ENCODE peak calls at places on chromosome 21, in ten cellular contexts. One of them, this sample, is unnamed.
A peak's percentile ranks its signal among the peaks of the same experiment; 100 is the strongest.

GRCh38 chr21:15421521-15421920 is 308.3 kb upstream of the USP25 start:
- DNase-seq in stimulated activated CD4-positive, alpha-beta T cell treated with anti-CD3 and anti-CD28 coated beads, Interleukin-4, amount 100 ng/mL, for 24 hours: no peak
- DNase-seq in stromal cell of bone marrow: no peak
- DNase-seq in LoVo: no peak
- DNase-seq in amygdala: no peak
- DNase-seq in activated CD4-positive, alpha-beta T cell treated with anti-CD3 and anti-CD28 coated beads, Interleukin-2, amount 50 U/mL, for 1 hour: no peak
- DNase-seq in NCI-H1105: no peak
- DNase-seq in NCI-H1092: no peak
- DNase-seq in HS-5: no peak
- DNase-seq in progenitor cell of endocrine pancreas: no peak
- DNase-seq in this sample: no peak

GRCh38 chr21:36471254-36471723 is 8.6 kb downstream of the CLDN14 start:
- DNase-seq in NCI-H1092: no peak
- DNase-seq in LoVo: peak; percentile 19
- DNase-seq in amygdala: no peak
- DNase-seq in HS-5: no peak
- DNase-seq in activated CD4-positive, alpha-beta T cell treated with anti-CD3 and anti-CD28 coated beads, Interleukin-2, amount 50 U/mL, for 1 hour: no peak
- DNase-seq in NCI-H1105: no peak
- DNase-seq in stimulated activated CD4-positive, alpha-beta T cell treated with anti-CD3 and anti-CD28 coated beads, Interleukin-4, amount 100 ng/mL, for 24 hours: no peak
- DNase-seq in progenitor cell of endocrine pancreas: no peak
- DNase-seq in stromal cell of bone marrow: peak; percentile 46
- DNase-seq in this sample: no peak

GRCh38 chr21:36155603-36156338 is 853 bp upstream of the DOP1B start:
- DNase-seq in HS-5: no peak
- DNase-seq in amygdala: no peak
- DNase-seq in stromal cell of bone marrow: no peak
- DNase-seq in NCI-H1092: no peak
- DNase-seq in LoVo: peak; percentile 51
- DNase-seq in NCI-H1105: peak; percentile 16
- DNase-seq in progenitor cell of endocrine pancreas: peak; percentile 23
- DNase-seq in activated CD4-positive, alpha-beta T cell treated with anti-CD3 and anti-CD28 coated beads, Interleukin-2, amount 50 U/mL, for 1 hour: no peak
- DNase-seq in stimulated activated CD4-positive, alpha-beta T cell treated with anti-CD3 and anti-CD28 coated beads, Interleukin-4, amount 100 ng/mL, for 24 hours: no peak
- DNase-seq in this sample: no peak

GRCh38 chr21:40169971-40170370 is 302.7 kb downstream of the PCP4 start:
- DNase-seq in NCI-H1092: no peak
- DNase-seq in stimulated activated CD4-positive, alpha-beta T cell treated with anti-CD3 and anti-CD28 coated beads, Interleukin-4, amount 100 ng/mL, for 24 hours: no peak
- DNase-seq in LoVo: no peak
- DNase-seq in stromal cell of bone marrow: no peak
- DNase-seq in HS-5: no peak
- DNase-seq in NCI-H1105: no peak
- DNase-seq in amygdala: no peak
- DNase-seq in activated CD4-positive, alpha-beta T cell treated with anti-CD3 and anti-CD28 coated beads, Interleukin-2, amount 50 U/mL, for 1 hour: no peak
- DNase-seq in progenitor cell of endocrine pancreas: no peak
- DNase-seq in this sample: no peak

GRCh38 chr21:25916226-25916625 is 181.5 kb downstream of the GABPA start:
- DNase-seq in progenitor cell of endocrine pancreas: no peak
- DNase-seq in amygdala: no peak
- DNase-seq in NCI-H1105: no peak
- DNase-seq in HS-5: no peak
- DNase-seq in NCI-H1092: no peak
- DNase-seq in stimulated activated CD4-positive, alpha-beta T cell treated with anti-CD3 and anti-CD28 coated beads, Interleukin-4, amount 100 ng/mL, for 24 hours: no peak
- DNase-seq in stromal cell of bone marrow: no peak
- DNase-seq in LoVo: no peak
- DNase-seq in activated CD4-positive, alpha-beta T cell treated with anti-CD3 and anti-CD28 coated beads, Interleukin-2, amount 50 U/mL, for 1 hour: no peak
- DNase-seq in this sample: no peak

GRCh38 chr21:15210235-15210678 is 145.5 kb upstream of the NRIP1 start:
- DNase-seq in activated CD4-positive, alpha-beta T cell treated with anti-CD3 and anti-CD28 coated beads, Interleukin-2, amount 50 U/mL, for 1 hour: no peak
- DNase-seq in LoVo: peak; percentile 78
- DNase-seq in NCI-H1105: no peak
- DNase-seq in stromal cell of bone marrow: peak; percentile 43
- DNase-seq in NCI-H1092: no peak
- DNase-seq in amygdala: no peak
- DNase-seq in progenitor cell of endocrine pancreas: no peak
- DNase-seq in stimulated activated CD4-positive, alpha-beta T cell treated with anti-CD3 and anti-CD28 coated beads, Interleukin-4, amount 100 ng/mL, for 24 hours: no peak
- DNase-seq in HS-5: peak; percentile 19
- DNase-seq in this sample: no peak

GRCh38 chr21:43352568-43353281 is 74.2 kb downstream of the SIK1 start:
- DNase-seq in stimulated activated CD4-positive, alpha-beta T cell treated with anti-CD3 and anti-CD28 coated beads, Interleukin-4, amount 100 ng/mL, for 24 hours: no peak
- DNase-seq in stromal cell of bone marrow: no peak
- DNase-seq in NCI-H1092: no peak
- DNase-seq in LoVo: no peak
- DNase-seq in NCI-H1105: no peak
- DNase-seq in progenitor cell of endocrine pancreas: no peak
- DNase-seq in HS-5: no peak
- DNase-seq in amygdala: no peak
- DNase-seq in activated CD4-positive, alpha-beta T cell treated with anti-CD3 and anti-CD28 coated beads, Interleukin-2, amount 50 U/mL, for 1 hour: no peak
- DNase-seq in this sample: no peak

GRCh38 chr21:32382108-32382601 is 10.7 kb downstream of the URB1 start:
- DNase-seq in stromal cell of bone marrow: no peak
- DNase-seq in LoVo: peak; percentile 70
- DNase-seq in NCI-H1092: no peak
- DNase-seq in activated CD4-positive, alpha-beta T cell treated with anti-CD3 and anti-CD28 coated beads, Interleukin-2, amount 50 U/mL, for 1 hour: no peak
- DNase-seq in progenitor cell of endocrine pancreas: no peak
- DNase-seq in amygdala: no peak
- DNase-seq in NCI-H1105: peak; percentile 78
- DNase-seq in HS-5: peak; percentile 55
- DNase-seq in stimulated activated CD4-positive, alpha-beta T cell treated with anti-CD3 and anti-CD28 coated beads, Interleukin-4, amount 100 ng/mL, for 24 hours: no peak
- DNase-seq in this sample: no peak

GRCh38 chr21:17585875-17586450 is 26.7 kb downstream of the BTG3 start:
- DNase-seq in NCI-H1105: peak; percentile 33
- DNase-seq in LoVo: peak; percentile 60
- DNase-seq in HS-5: peak; percentile 23
- DNase-seq in NCI-H1092: peak; percentile 13
- DNase-seq in progenitor cell of endocrine pancreas: no peak
- DNase-seq in stromal cell of bone marrow: peak; percentile 31
- DNase-seq in stimulated activated CD4-positive, alpha-beta T cell treated with anti-CD3 and anti-CD28 coated beads, Interleukin-4, amount 100 ng/mL, for 24 hours: no peak
- DNase-seq in activated CD4-positive, alpha-beta T cell treated with anti-CD3 and anti-CD28 coated beads, Interleukin-2, amount 50 U/mL, for 1 hour: no peak
- DNase-seq in amygdala: no peak
- DNase-seq in this sample: peak; percentile 30

GRCh38 chr21:38993561-38993960 is 187.8 kb downstream of the ETS2 start:
- DNase-seq in NCI-H1105: no peak
- DNase-seq in progenitor cell of endocrine pancreas: no peak
- DNase-seq in stimulated activated CD4-positive, alpha-beta T cell treated with anti-CD3 and anti-CD28 coated beads, Interleukin-4, amount 100 ng/mL, for 24 hours: no peak
- DNase-seq in amygdala: no peak
- DNase-seq in NCI-H1092: no peak
- DNase-seq in HS-5: peak; percentile 86
- DNase-seq in LoVo: peak; percentile 72
- DNase-seq in stromal cell of bone marrow: peak; percentile 78
- DNase-seq in activated CD4-positive, alpha-beta T cell treated with anti-CD3 and anti-CD28 coated beads, Interleukin-2, amount 50 U/mL, for 1 hour: no peak
- DNase-seq in this sample: no peak

GRCh38 chr21:17495680-17496079 is 17.2 kb upstream of the CXADR start:
- DNase-seq in amygdala: no peak
- DNase-seq in LoVo: no peak
- DNase-seq in NCI-H1105: no peak
- DNase-seq in stimulated activated CD4-positive, alpha-beta T cell treated with anti-CD3 and anti-CD28 coated beads, Interleukin-4, amount 100 ng/mL, for 24 hours: no peak
- DNase-seq in stromal cell of bone marrow: peak; percentile 50
- DNase-seq in activated CD4-positive, alpha-beta T cell treated with anti-CD3 and anti-CD28 coated beads, Interleukin-2, amount 50 U/mL, for 1 hour: no peak
- DNase-seq in progenitor cell of endocrine pancreas: no peak
- DNase-seq in NCI-H1092: no peak
- DNase-seq in HS-5: no peak
- DNase-seq in this sample: no peak

GRCh38 chr21:40809673-40810072 is 37.3 kb downstream of the DSCAM start:
- DNase-seq in HS-5: no peak
- DNase-seq in amygdala: no peak
- DNase-seq in NCI-H1092: no peak
- DNase-seq in stromal cell of bone marrow: no peak
- DNase-seq in NCI-H1105: no peak
- DNase-seq in activated CD4-positive, alpha-beta T cell treated with anti-CD3 and anti-CD28 coated beads, Interleukin-2, amount 50 U/mL, for 1 hour: no peak
- DNase-seq in stimulated activated CD4-positive, alpha-beta T cell treated with anti-CD3 and anti-CD28 coated beads, Interleukin-4, amount 100 ng/mL, for 24 hours: no peak
- DNase-seq in progenitor cell of endocrine pancreas: no peak
- DNase-seq in LoVo: no peak
- DNase-seq in this sample: no peak

GRCh38 chr21:41167348-41168342 is at the start of gene BACE2:
- DNase-seq in HS-5: peak; percentile 18
- DNase-seq in LoVo: peak; percentile 83
- DNase-seq in NCI-H1092: peak; percentile 19
- DNase-seq in stromal cell of bone marrow: peak; percentile 63
- DNase-seq in activated CD4-positive, alpha-beta T cell treated with anti-CD3 and anti-CD28 coated beads, Interleukin-2, amount 50 U/mL, for 1 hour: peak; percentile 13
- DNase-seq in progenitor cell of endocrine pancreas: peak; percentile 68
- DNase-seq in stimulated activated CD4-positive, alpha-beta T cell treated with anti-CD3 and anti-CD28 coated beads, Interleukin-4, amount 100 ng/mL, for 24 hours: peak; percentile 24
- DNase-seq in NCI-H1105: peak; percentile 33
- DNase-seq in amygdala: peak; percentile 29
- DNase-seq in this sample: no peak

GRCh38 chr21:15018382-15018781 is 46.4 kb downstream of the NRIP1 start:
- DNase-seq in amygdala: no peak
- DNase-seq in LoVo: no peak
- DNase-seq in stimulated activated CD4-positive, alpha-beta T cell treated with anti-CD3 and anti-CD28 coated beads, Interleukin-4, amount 100 ng/mL, for 24 hours: no peak
- DNase-seq in stromal cell of bone marrow: no peak
- DNase-seq in NCI-H1092: no peak
- DNase-seq in progenitor cell of endocrine pancreas: no peak
- DNase-seq in NCI-H1105: no peak
- DNase-seq in activated CD4-positive, alpha-beta T cell treated with anti-CD3 and anti-CD28 coated beads, Interleukin-2, amount 50 U/mL, for 1 hour: no peak
- DNase-seq in HS-5: no peak
- DNase-seq in this sample: no peak

GRCh38 chr21:39788383-39788782 is 43.4 kb downstream of the IGSF5 start:
- DNase-seq in amygdala: peak; percentile 25
- DNase-seq in activated CD4-positive, alpha-beta T cell treated with anti-CD3 and anti-CD28 coated beads, Interleukin-2, amount 50 U/mL, for 1 hour: no peak
- DNase-seq in LoVo: peak; percentile 88
- DNase-seq in NCI-H1105: peak; percentile 16
- DNase-seq in progenitor cell of endocrine pancreas: peak; percentile 71
- DNase-seq in NCI-H1092: peak; percentile 61
- DNase-seq in HS-5: peak; percentile 5
- DNase-seq in stromal cell of bone marrow: peak; percentile 28
- DNase-seq in stimulated activated CD4-positive, alpha-beta T cell treated with anti-CD3 and anti-CD28 coated beads, Interleukin-4, amount 100 ng/mL, for 24 hours: no peak
- DNase-seq in this sample: no peak

GRCh38 chr21:25561668-25562641 is 45.3 kb downstream of the MRPL39 start:
- DNase-seq in amygdala: peak; percentile 9
- DNase-seq in NCI-H1105: peak; percentile 55
- DNase-seq in NCI-H1092: no peak
- DNase-seq in stromal cell of bone marrow: peak; percentile 52
- DNase-seq in stimulated activated CD4-positive, alpha-beta T cell treated with anti-CD3 and anti-CD28 coated beads, Interleukin-4, amount 100 ng/mL, for 24 hours: peak; percentile 87
- DNase-seq in activated CD4-positive, alpha-beta T cell treated with anti-CD3 and anti-CD28 coated beads, Interleukin-2, amount 50 U/mL, for 1 hour: peak; percentile 55
- DNase-seq in LoVo: peak; percentile 60
- DNase-seq in HS-5: no peak
- DNase-seq in progenitor cell of endocrine pancreas: peak; percentile 31
- DNase-seq in this sample: no peak

GRCh38 chr21:15250384-15250783 is 185.6 kb upstream of the NRIP1 start:
- DNase-seq in NCI-H1105: no peak
- DNase-seq in stimulated activated CD4-positive, alpha-beta T cell treated with anti-CD3 and anti-CD28 coated beads, Interleukin-4, amount 100 ng/mL, for 24 hours: no peak
- DNase-seq in stromal cell of bone marrow: peak; percentile 20
- DNase-seq in NCI-H1092: no peak
- DNase-seq in progenitor cell of endocrine pancreas: no peak
- DNase-seq in activated CD4-positive, alpha-beta T cell treated with anti-CD3 and anti-CD28 coated beads, Interleukin-2, amount 50 U/mL, for 1 hour: no peak
- DNase-seq in HS-5: peak; percentile 66
- DNase-seq in amygdala: no peak
- DNase-seq in LoVo: no peak
- DNase-seq in this sample: no peak

GRCh38 chr21:38831526-38832467 is 26.1 kb downstream of the ETS2 start:
- DNase-seq in progenitor cell of endocrine pancreas: no peak
- DNase-seq in NCI-H1092: no peak
- DNase-seq in HS-5: peak; percentile 93
- DNase-seq in activated CD4-positive, alpha-beta T cell treated with anti-CD3 and anti-CD28 coated beads, Interleukin-2, amount 50 U/mL, for 1 hour: peak; percentile 7
- DNase-seq in amygdala: no peak
- DNase-seq in NCI-H1105: no peak
- DNase-seq in LoVo: peak; percentile 33
- DNase-seq in stromal cell of bone marrow: peak; percentile 89
- DNase-seq in stimulated activated CD4-positive, alpha-beta T cell treated with anti-CD3 and anti-CD28 coated beads, Interleukin-4, amount 100 ng/mL, for 24 hours: peak; percentile 38
- DNase-seq in this sample: no peak

GRCh38 chr21:36320421-36321324 is 676 bp downstream of the MORC3 start:
- DNase-seq in NCI-H1092: peak; percentile 74
- DNase-seq in NCI-H1105: peak; percentile 73
- DNase-seq in stimulated activated CD4-positive, alpha-beta T cell treated with anti-CD3 and anti-CD28 coated beads, Interleukin-4, amount 100 ng/mL, for 24 hours: no peak
- DNase-seq in HS-5: peak; percentile 34
- DNase-seq in stromal cell of bone marrow: peak; percentile 55
- DNase-seq in amygdala: no peak
- DNase-seq in LoVo: peak; percentile 50
- DNase-seq in progenitor cell of endocrine pancreas: peak; percentile 56
- DNase-seq in activated CD4-positive, alpha-beta T cell treated with anti-CD3 and anti-CD28 coated beads, Interleukin-2, amount 50 U/mL, for 1 hour: no peak
- DNase-seq in this sample: peak; percentile 57

GRCh38 chr21:46109251-46110221 is 11.6 kb downstream of the COL6A2 start:
- DNase-seq in LoVo: no peak
- DNase-seq in stimulated activated CD4-positive, alpha-beta T cell treated with anti-CD3 and anti-CD28 coated beads, Interleukin-4, amount 100 ng/mL, for 24 hours: no peak
- DNase-seq in NCI-H1105: no peak
- DNase-seq in NCI-H1092: no peak
- DNase-seq in stromal cell of bone marrow: no peak
- DNase-seq in amygdala: no peak
- DNase-seq in activated CD4-positive, alpha-beta T cell treated with anti-CD3 and anti-CD28 coated beads, Interleukin-2, amount 50 U/mL, for 1 hour: no peak
- DNase-seq in progenitor cell of endocrine pancreas: peak; percentile 6
- DNase-seq in HS-5: no peak
- DNase-seq in this sample: no peak

GRCh38 chr21:41141031-41141457 is 26.9 kb upstream of the BACE2 start:
- DNase-seq in NCI-H1105: no peak
- DNase-seq in NCI-H1092: no peak
- DNase-seq in stromal cell of bone marrow: no peak
- DNase-seq in HS-5: peak; percentile 26
- DNase-seq in activated CD4-positive, alpha-beta T cell treated with anti-CD3 and anti-CD28 coated beads, Interleukin-2, amount 50 U/mL, for 1 hour: no peak
- DNase-seq in LoVo: no peak
- DNase-seq in progenitor cell of endocrine pancreas: no peak
- DNase-seq in stimulated activated CD4-positive, alpha-beta T cell treated with anti-CD3 and anti-CD28 coated beads, Interleukin-4, amount 100 ng/mL, for 24 hours: no peak
- DNase-seq in amygdala: no peak
- DNase-seq in this sample: no peak

GRCh38 chr21:18716578-18717138 is 313.1 kb upstream of the TMPRSS15 start:
- DNase-seq in stromal cell of bone marrow: no peak
- DNase-seq in LoVo: no peak
- DNase-seq in progenitor cell of endocrine pancreas: no peak
- DNase-seq in NCI-H1092: no peak
- DNase-seq in amygdala: no peak
- DNase-seq in HS-5: no peak
- DNase-seq in activated CD4-positive, alpha-beta T cell treated with anti-CD3 and anti-CD28 coated beads, Interleukin-2, amount 50 U/mL, for 1 hour: no peak
- DNase-seq in stimulated activated CD4-positive, alpha-beta T cell treated with anti-CD3 and anti-CD28 coated beads, Interleukin-4, amount 100 ng/mL, for 24 hours: no peak
- DNase-seq in NCI-H1105: peak; percentile 15
- DNase-seq in this sample: no peak

GRCh38 chr21:21232320-21232719 is 234.1 kb downstream of the NCAM2 start:
- DNase-seq in activated CD4-positive, alpha-beta T cell treated with anti-CD3 and anti-CD28 coated beads, Interleukin-2, amount 50 U/mL, for 1 hour: no peak
- DNase-seq in HS-5: peak; percentile 14
- DNase-seq in progenitor cell of endocrine pancreas: no peak
- DNase-seq in LoVo: no peak
- DNase-seq in NCI-H1092: peak; percentile 1
- DNase-seq in stimulated activated CD4-positive, alpha-beta T cell treated with anti-CD3 and anti-CD28 coated beads, Interleukin-4, amount 100 ng/mL, for 24 hours: no peak
- DNase-seq in stromal cell of bone marrow: peak; percentile 36
- DNase-seq in NCI-H1105: peak; percentile 32
- DNase-seq in amygdala: no peak
- DNase-seq in this sample: no peak

GRCh38 chr21:38751379-38752050 is 54.2 kb upstream of the ETS2 start:
- DNase-seq in amygdala: no peak
- DNase-seq in activated CD4-positive, alpha-beta T cell treated with anti-CD3 and anti-CD28 coated beads, Interleukin-2, amount 50 U/mL, for 1 hour: no peak
- DNase-seq in progenitor cell of endocrine pancreas: no peak
- DNase-seq in stromal cell of bone marrow: peak; percentile 21
- DNase-seq in NCI-H1092: no peak
- DNase-seq in HS-5: no peak
- DNase-seq in NCI-H1105: no peak
- DNase-seq in stimulated activated CD4-positive, alpha-beta T cell treated with anti-CD3 and anti-CD28 coated beads, Interleukin-4, amount 100 ng/mL, for 24 hours: no peak
- DNase-seq in LoVo: no peak
- DNase-seq in this sample: no peak

GRCh38 chr21:42310411-42311001 is 4.7 kb downstream of the TFF3 start:
- DNase-seq in amygdala: no peak
- DNase-seq in HS-5: no peak
- DNase-seq in stimulated activated CD4-positive, alpha-beta T cell treated with anti-CD3 and anti-CD28 coated beads, Interleukin-4, amount 100 ng/mL, for 24 hours: no peak
- DNase-seq in progenitor cell of endocrine pancreas: no peak
- DNase-seq in NCI-H1092: no peak
- DNase-seq in activated CD4-positive, alpha-beta T cell treated with anti-CD3 and anti-CD28 coated beads, Interleukin-2, amount 50 U/mL, for 1 hour: no peak
- DNase-seq in stromal cell of bone marrow: no peak
- DNase-seq in LoVo: no peak
- DNase-seq in NCI-H1105: no peak
- DNase-seq in this sample: no peak

GRCh38 chr21:39451332-39452206 is at the start of gene SH3BGR:
- DNase-seq in progenitor cell of endocrine pancreas: no peak
- DNase-seq in amygdala: no peak
- DNase-seq in HS-5: no peak
- DNase-seq in activated CD4-positive, alpha-beta T cell treated with anti-CD3 and anti-CD28 coated beads, Interleukin-2, amount 50 U/mL, for 1 hour: no peak
- DNase-seq in NCI-H1105: no peak
- DNase-seq in stromal cell of bone marrow: no peak
- DNase-seq in LoVo: no peak
- DNase-seq in stimulated activated CD4-positive, alpha-beta T cell treated with anti-CD3 and anti-CD28 coated beads, Interleukin-4, amount 100 ng/mL, for 24 hours: no peak
- DNase-seq in NCI-H1092: no peak
- DNase-seq in this sample: no peak

GRCh38 chr21:39037807-39038405 is 145.3 kb downstream of the PSMG1 start:
- DNase-seq in stimulated activated CD4-positive, alpha-beta T cell treated with anti-CD3 and anti-CD28 coated beads, Interleukin-4, amount 100 ng/mL, for 24 hours: no peak
- DNase-seq in amygdala: no peak
- DNase-seq in activated CD4-positive, alpha-beta T cell treated with anti-CD3 and anti-CD28 coated beads, Interleukin-2, amount 50 U/mL, for 1 hour: no peak
- DNase-seq in progenitor cell of endocrine pancreas: no peak
- DNase-seq in HS-5: no peak
- DNase-seq in LoVo: no peak
- DNase-seq in NCI-H1105: no peak
- DNase-seq in NCI-H1092: no peak
- DNase-seq in stromal cell of bone marrow: no peak
- DNase-seq in this sample: no peak

GRCh38 chr21:29436143-29436542 is 137.4 kb downstream of the BACH1 start:
- DNase-seq in NCI-H1092: no peak
- DNase-seq in HS-5: no peak
- DNase-seq in activated CD4-positive, alpha-beta T cell treated with anti-CD3 and anti-CD28 coated beads, Interleukin-2, amount 50 U/mL, for 1 hour: peak; percentile 30
- DNase-seq in stromal cell of bone marrow: no peak
- DNase-seq in LoVo: no peak
- DNase-seq in stimulated activated CD4-positive, alpha-beta T cell treated with anti-CD3 and anti-CD28 coated beads, Interleukin-4, amount 100 ng/mL, for 24 hours: peak; percentile 43
- DNase-seq in NCI-H1105: no peak
- DNase-seq in progenitor cell of endocrine pancreas: no peak
- DNase-seq in amygdala: no peak
- DNase-seq in this sample: no peak

This sample was measured in NCI-H187.